ENCODE peak calls at places on chromosomes 11 and 22, in five cellular contexts. B is mesenchymal stem cell, R is adipocyte, L is keratinocyte, F is endodermal cell. G is an unnamed sample.

GRCh38 chr22:21766933-21767462 is 31.4 kb upstream of the YPEL1 start:
- DNase-seq in B (no peak), R (no peak), L (no peak), F (no peak), G (no peak)

GRCh38 chr11:46339816-46340215 is 7.4 kb upstream of the DGKZ start:
- DNase-seq in B (no peak), R (no peak), L (no peak), F (peak), G (no peak)

GRCh38 chr11:74839971-74840370 is 91.3 kb downstream of the RNF169 start:
- DNase-seq in B (peak), R (no peak), L (no peak), F (no peak), G (no peak)

GRCh38 chr22:22184277-22184807 is 60.2 kb upstream of the VPREB1 start:
- DNase-seq in B (no peak), R (no peak), L (no peak), F (no peak), G (no peak)

GRCh38 chr11:13859986-13860385 is 102.5 kb upstream of the SPON1 start:
- DNase-seq in B (no peak), R (no peak), L (no peak), F (no peak), G (no peak)

GRCh38 chr11:6666302-6667183 is 10.9 kb upstream of the DCHS1 start:
- DNase-seq in B (no peak), R (no peak), L (no peak), F (no peak), G (no peak)

GRCh38 chr11:7971846-7972245 is 6.6 kb upstream of the NLRP10 start:
- DNase-seq in B (no peak), R (no peak), L (no peak), F (no peak), G (no peak)

GRCh38 chr11:30917859-30918478 is 331.8 kb upstream of the MPPED2 start:
- DNase-seq in B (peak), R (peak), L (no peak), F (no peak), G (peak)

GRCh38 chr11:132217856-132218255 is 847.4 kb downstream of the NTM start:
- DNase-seq in B (no peak), R (no peak), L (no peak), F (no peak), G (no peak)

GRCh38 chr11:75597636-75598035 is 35.6 kb downstream of the SERPINH1 start:
- DNase-seq in B (peak), R (no peak), L (no peak), F (peak), G (no peak)

GRCh38 chr11:88357323-88358039 is 19.9 kb upstream of the CTSC start:
- DNase-seq in B (peak), R (peak), L (no peak), F (no peak), G (peak)

GRCh38 chr11:115220881-115221280 is 283.3 kb downstream of the CADM1 start:
- DNase-seq in B (no peak), R (no peak), L (no peak), F (no peak), G (no peak)
- H3K9ac ChIP-seq in B (no peak), R (no peak), L (no peak), F (no peak), G (no peak)

DNA sequence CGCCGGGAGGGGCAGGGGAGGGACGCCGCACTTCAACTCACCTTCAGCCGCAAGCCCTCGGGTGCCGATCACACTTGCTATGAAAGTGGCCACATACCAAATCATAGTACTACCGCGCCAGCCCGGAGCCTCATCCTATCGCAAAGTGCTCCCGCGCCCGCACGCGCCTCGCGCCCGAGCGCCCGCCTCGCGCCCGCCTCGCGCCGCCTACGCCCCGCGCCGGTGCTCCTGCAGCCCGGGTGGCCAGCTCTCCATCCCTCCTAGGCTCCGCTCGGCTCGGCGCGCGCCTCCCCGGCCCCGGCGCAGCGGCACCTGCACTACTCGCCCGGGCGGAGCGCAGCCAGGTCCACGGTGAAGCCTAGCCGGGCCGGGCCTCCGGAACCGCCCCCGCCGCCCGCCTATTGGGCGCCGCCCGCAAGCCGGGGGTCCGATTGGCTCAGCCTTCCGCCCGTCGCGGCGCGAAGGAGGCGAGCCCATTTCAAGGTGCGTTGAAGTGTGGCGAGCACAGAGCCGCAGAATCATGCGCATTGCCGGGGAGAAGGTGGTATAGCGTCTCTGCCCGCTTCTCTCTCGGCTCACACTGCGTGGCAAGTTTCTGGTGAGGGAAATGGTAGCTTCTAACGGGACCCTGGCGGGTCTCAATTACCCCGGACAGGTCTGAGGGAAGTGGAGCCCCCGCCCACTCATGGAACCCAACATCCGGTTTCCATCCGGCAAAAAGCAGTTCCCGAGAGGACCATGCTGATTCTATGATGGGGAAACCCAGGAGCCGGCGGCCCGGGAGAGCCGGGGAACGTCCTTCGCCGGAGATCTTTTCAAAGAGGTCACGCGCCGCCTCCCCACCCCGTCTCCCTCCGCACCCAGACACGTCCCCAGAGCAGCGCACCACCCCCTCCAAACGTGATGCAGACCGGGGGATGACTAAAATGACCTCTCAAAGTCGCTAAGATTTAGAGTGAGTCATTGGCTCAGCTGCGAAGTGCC is at the start of gene IGSF9B:
- DNase-seq in B (peak), R (peak), L (no peak), F (peak), G (peak)
- H3K9ac ChIP-seq in B (peak), R (no peak), L (peak), F (no peak), G (no peak)

GRCh38 chr22:17171313-17172171 is 12.5 kb upstream of the HDHD5 start:
- DNase-seq in B (peak), R (peak), L (no peak), F (peak), G (peak)
- H3K9ac ChIP-seq in B (peak), R (peak), L (peak), F (peak), G (peak)

GRCh38 chr22:27671413-27671721 is 130.2 kb downstream of the MN1 start:
- DNase-seq in B (no peak), R (no peak), L (no peak), F (no peak), G (no peak)
- H3K9ac ChIP-seq in B (no peak), R (no peak), L (no peak), F (peak), G (no peak)

GRCh38 chr11:34299962-34300350 is 57.9 kb downstream of the ABTB2 start:
- DNase-seq in B (no peak), R (no peak), L (no peak), F (no peak), G (no peak)
- H3K9ac ChIP-seq in B (no peak), R (no peak), L (no peak), F (no peak), G (no peak)

GRCh38 chr11:10436224-10436623 is 18.8 kb upstream of the AMPD3 start:
- DNase-seq in B (no peak), R (no peak), L (no peak), F (no peak), G (no peak)

GRCh38 chr11:10432971-10433370 is 22.1 kb upstream of the AMPD3 start:
- DNase-seq in B (no peak), R (no peak), L (no peak), F (no peak), G (no peak)

GRCh38 chr11:10439924-10440323 is 15.1 kb upstream of the AMPD3 start:
- DNase-seq in B (no peak), R (no peak), L (no peak), F (no peak), G (no peak)

GRCh38 chr11:10438451-10438850 is 16.6 kb upstream of the AMPD3 start:
- DNase-seq in B (no peak), R (peak), L (no peak), F (peak), G (peak)

GRCh38 chr11:10436733-10437132 is 18.3 kb upstream of the AMPD3 start:
- DNase-seq in B (no peak), R (no peak), L (no peak), F (no peak), G (no peak)
- H3K9ac ChIP-seq in B (no peak), R (no peak), L (no peak), F (no peak), G (no peak)

GRCh38 chr22:49935561-49935960 is 17.1 kb downstream of the CRELD2 start:
- DNase-seq in B (no peak), R (no peak), L (no peak), F (no peak), G (no peak)

GRCh38 chr22:49934891-49935557 is 16.6 kb downstream of the CRELD2 start:
- DNase-seq in B (peak), R (peak), L (no peak), F (peak), G (peak)

GRCh38 chr22:49931863-49932262 is 13.4 kb downstream of the CRELD2 start:
- DNase-seq in B (no peak), R (no peak), L (no peak), F (no peak), G (no peak)

GRCh38 chr22:49934144-49934890 is 15.9 kb downstream of the CRELD2 start:
- DNase-seq in B (peak), R (peak), L (no peak), F (no peak), G (peak)

DNA sequence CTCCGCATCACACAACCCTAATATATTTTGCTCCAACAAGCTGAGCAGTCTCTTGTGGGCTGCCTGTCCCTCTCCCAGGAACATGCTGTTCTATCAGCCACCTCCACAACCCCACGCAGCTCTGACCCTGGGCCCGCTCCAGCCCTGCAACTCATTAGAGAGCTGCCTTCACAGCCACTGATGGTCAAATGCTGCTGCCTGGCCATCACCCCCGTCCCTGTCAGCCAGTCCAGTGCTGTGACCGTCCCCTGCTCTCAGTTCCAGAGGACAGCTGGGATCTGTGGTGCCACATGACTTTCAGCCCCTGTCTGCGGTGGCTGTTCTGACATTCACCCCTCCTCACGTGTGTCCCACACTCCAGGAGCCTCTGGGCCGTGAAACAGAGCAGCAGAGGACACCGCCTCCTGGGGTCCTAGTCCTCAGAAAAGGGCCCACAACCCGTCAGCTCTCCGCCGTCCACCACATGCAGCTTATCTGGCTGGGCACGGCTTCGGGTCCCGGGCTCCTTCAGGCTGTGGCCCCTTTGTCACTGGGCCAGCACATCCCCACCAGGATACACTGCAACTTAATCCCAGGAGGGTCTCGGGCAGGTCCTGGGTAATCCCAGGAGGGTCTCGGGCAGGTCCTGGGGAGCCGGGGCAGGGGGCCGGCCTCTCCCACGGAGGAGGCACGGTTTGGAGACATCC is 14.9 kb downstream of the CRELD2 start:
- DNase-seq in B (no peak), R (no peak), L (no peak), F (no peak), G (no peak)
- H3K9ac ChIP-seq in B (no peak), R (peak), L (no peak), F (no peak), G (no peak)

GRCh38 chr22:45783021-45783420 is 111.4 kb downstream of the ATXN10 start:
- DNase-seq in B (no peak), R (no peak), L (no peak), F (no peak), G (no peak)

GRCh38 chr22:45781941-45782340 is 110.3 kb downstream of the ATXN10 start:
- DNase-seq in B (no peak), R (no peak), L (no peak), F (no peak), G (peak)

GRCh38 chr22:45784357-45785277 is 113.0 kb downstream of the ATXN10 start:
- DNase-seq in B (no peak), R (no peak), L (no peak), F (no peak), G (no peak)

GRCh38 chr22:45785458-45785857 is 113.8 kb downstream of the ATXN10 start:
- DNase-seq in B (no peak), R (peak), L (no peak), F (no peak), G (peak)

DNA sequence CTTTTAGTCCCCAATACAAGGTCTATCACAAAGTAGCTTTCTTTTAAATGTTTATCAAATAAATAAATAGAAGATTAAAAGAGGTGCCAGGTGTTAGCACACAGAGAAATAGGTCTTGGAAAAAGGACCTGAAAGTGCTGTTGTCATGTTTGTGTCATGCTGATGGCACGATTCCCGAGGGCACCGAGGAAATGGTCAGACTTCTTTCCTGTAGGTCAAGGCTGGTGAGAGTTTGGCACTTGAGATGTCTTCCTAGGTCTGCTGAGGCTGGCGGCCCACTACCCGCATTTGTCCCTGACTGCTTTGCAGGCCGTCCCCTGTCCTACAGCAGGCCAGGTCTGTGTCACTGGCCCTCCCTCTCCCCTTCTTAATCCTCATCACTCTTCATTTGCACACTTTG is 112.1 kb downstream of the ATXN10 start:
- DNase-seq in B (no peak), R (no peak), L (no peak), F (no peak), G (no peak)
- H3K9ac ChIP-seq in B (no peak), R (no peak), L (no peak), F (no peak), G (no peak)

GRCh38 chr11:12213920-12214319 is 103.5 kb downstream of the MICAL2 start:
- DNase-seq in B (peak), R (peak), L (no peak), F (no peak), G (peak)
- H3K9ac ChIP-seq in B (no peak), R (no peak), L (no peak), F (no peak), G (peak)